ENCODE peak calls at places on chromosomes 12 and 14, in five cellular contexts. M, U, F, S and G are unnamed samples.

GRCh38 chr14:32137313-32137712 is 60.2 kb downstream of the ARHGAP5 start:
- DNase-seq in M (no peak), U (no peak), F (no peak), S (no peak), G (no peak)

GRCh38 chr14:104892517-104893434 is 27.7 kb downstream of the CEP170B start:
- DNase-seq in M (peak), U (no peak), F (no peak), S (no peak), G (no peak)

GRCh38 chr12:84697141-84697540 is 215.5 kb downstream of the SLC6A15 start:
- DNase-seq in M (no peak), U (no peak), F (no peak), S (no peak), G (no peak)

GRCh38 chr14:102086972-102087761 is at the start of gene HSP90AA1:
- DNase-seq in M (peak), U (peak), F (peak), S (peak), G (peak)

GRCh38 chr12:27142102-27142721 is 59.8 kb upstream of the C12orf71 start:
- DNase-seq in M (peak), U (peak), F (no peak), S (peak), G (peak)

GRCh38 chr12:2295941-2296461 is 243.2 kb downstream of the CACNA1C start:
- DNase-seq in M (no peak), U (peak), F (no peak), S (no peak), G (peak)

GRCh38 chr12:125053821-125054220 is 11.4 kb upstream of the AACS start:
- DNase-seq in M (no peak), U (no peak), F (no peak), S (no peak), G (no peak)

GRCh38 chr14:56235388-56235787 is 117.2 kb downstream of the PELI2 start:
- DNase-seq in M (no peak), U (no peak), F (no peak), S (no peak), G (no peak)

GRCh38 chr14:93959239-93960107 is 16.9 kb downstream of the ASB2 start:
- DNase-seq in M (no peak), U (peak), F (peak), S (peak), G (peak)

GRCh38 chr12:64682572-64683277 is 72.4 kb downstream of the RASSF3 start:
- DNase-seq in M (peak), U (peak), F (no peak), S (no peak), G (peak)

GRCh38 chr14:54058501-54058900 is 101.9 kb upstream of the BMP4 start:
- DNase-seq in M (no peak), U (no peak), F (no peak), S (no peak), G (no peak)

GRCh38 chr12:61993734-61994345 is 266.4 kb upstream of the USP15 start:
- DNase-seq in M (no peak), U (peak), F (no peak), S (no peak), G (peak)

GRCh38 chr14:80134321-80134720 is 77.0 kb downstream of the DIO2 start:
- DNase-seq in M (no peak), U (no peak), F (no peak), S (no peak), G (no peak)

GRCh38 chr14:69719501-69719951 is 47.4 kb upstream of the SRSF5 start:
- DNase-seq in M (no peak), U (peak), F (no peak), S (no peak), G (no peak)

DNA sequence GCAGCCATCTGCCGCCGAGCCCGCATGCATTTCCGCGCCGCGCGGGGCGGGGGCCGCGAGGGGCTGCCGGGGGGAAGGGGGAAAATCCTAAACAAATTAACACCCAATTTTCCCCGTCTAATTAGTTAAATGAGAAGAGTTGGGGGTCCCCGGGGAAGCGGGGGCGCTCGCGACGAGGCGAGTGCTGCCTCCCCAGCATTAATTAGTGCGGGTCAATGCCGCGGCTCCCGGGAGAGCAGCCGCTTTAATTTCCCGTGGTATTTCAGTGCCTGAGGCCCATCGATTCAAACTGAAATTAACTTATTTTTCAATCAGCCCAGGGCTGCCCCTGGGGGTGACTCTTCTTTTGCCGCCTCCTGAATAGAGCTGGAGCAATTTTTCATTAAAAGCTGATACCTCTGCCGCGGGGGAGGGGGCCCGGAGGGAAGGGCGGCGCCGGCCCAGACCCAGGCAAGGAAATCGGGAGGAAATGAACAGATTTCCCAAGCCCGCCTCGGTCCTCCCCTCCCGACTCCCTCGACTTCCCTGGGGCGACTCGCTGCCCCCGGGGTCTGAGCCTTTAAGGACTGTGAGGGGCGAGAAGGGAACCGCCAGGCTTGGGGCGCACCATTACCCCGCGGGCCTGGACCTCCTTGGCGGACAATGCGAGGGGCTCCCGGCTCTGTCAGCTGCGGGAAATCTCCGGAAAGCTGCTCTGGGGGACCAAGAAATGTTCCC is 18.9 kb downstream of the VSX2 start:
- DNase-seq in M (peak), U (no peak), F (no peak), S (no peak), G (no peak)
- TF ChIP-seq USF2 in M (no peak), U (no peak), F (no peak), S (no peak), G (no peak)

DNA sequence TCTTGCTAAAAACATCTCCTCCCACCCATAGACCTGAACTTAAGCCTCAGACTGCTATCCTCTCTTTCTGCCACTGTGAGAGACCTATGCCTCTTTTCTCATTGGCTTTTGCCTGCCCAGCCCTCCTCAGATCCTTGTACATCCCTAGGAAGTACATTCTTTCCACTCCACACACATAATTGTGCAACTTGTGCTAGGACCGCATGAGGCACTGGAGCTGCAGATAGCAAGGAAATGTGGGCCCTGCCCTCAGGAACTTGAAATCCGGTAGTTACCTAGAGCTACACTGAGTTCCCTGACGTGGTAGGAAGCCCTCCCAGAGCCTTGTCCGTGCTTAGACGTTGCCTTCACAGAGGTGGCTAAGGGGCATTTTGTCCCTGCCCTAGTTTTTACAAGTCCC is 41.2 kb downstream of the NTF3 start:
- DNase-seq in M (no peak), U (peak), F (no peak), S (no peak), G (no peak)
- TF ChIP-seq RCOR1 in M (no peak), U (no peak), F (no peak), S (no peak), G (no peak)

GRCh38 chr12:48972213-48973021 is 882 bp upstream of the WNT10B start:
- DNase-seq in M (peak), U (peak), F (no peak), S (no peak), G (no peak)
- TF ChIP-seq USF2 in M (no peak), U (no peak), F (no peak), S (no peak), G (no peak)

GRCh38 chr12:129393357-129393937 is 510.4 kb downstream of the TMEM132D start:
- DNase-seq in M (no peak), U (no peak), F (no peak), S (no peak), G (no peak)
- TF ChIP-seq RCOR1 in M (no peak), U (no peak), F (no peak), S (no peak), G (no peak)

GRCh38 chr14:77786148-77786547 is 13.8 kb upstream of the ADCK1 start:
- DNase-seq in M (no peak), U (no peak), F (no peak), S (no peak), G (no peak)

GRCh38 chr14:77791225-77791600 is 8.7 kb upstream of the ADCK1 start:
- DNase-seq in M (no peak), U (no peak), F (no peak), S (no peak), G (no peak)

GRCh38 chr14:77794357-77794756 is 5.6 kb upstream of the ADCK1 start:
- DNase-seq in M (no peak), U (no peak), F (no peak), S (no peak), G (no peak)

DNA sequence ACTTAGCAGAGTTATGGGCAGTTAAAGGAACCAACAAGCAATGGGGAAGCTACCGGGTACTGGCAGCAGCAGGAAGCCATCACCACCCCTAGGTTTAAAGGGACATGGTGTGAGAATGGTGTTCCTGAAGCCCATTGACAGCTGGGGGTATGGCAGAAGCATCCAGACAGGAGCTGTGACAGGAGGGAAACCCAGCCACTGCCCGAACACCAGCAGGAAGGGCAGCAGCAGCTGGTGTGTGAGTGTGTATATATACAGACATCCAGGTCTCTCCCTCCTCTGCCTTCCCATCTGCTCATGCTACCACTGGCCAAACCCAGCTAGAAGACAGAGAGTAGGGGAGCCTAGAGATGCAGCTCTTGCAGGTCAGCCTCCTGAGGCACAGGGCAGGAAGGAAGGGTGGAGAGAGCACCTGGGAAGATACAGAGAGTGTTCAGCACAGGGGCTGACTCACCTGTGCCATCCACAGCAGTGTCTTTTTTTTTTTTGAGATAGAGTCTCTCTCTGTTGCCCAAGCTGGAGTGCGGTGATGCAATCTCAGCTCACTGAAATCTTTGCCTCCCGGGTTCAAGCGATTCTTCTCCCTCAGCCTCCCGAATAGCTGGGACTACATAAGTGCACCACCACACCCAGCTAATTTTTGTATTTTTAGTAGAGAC is 9.2 kb upstream of the ADCK1 start:
- DNase-seq in M (no peak), U (no peak), F (no peak), S (no peak), G (no peak)
- TF ChIP-seq USF2 in M (no peak), U (no peak), F (no peak), S (no peak), G (no peak)

GRCh38 chr12:1205512-1206060 is 214.6 kb downstream of the ERC1 start:
- DNase-seq in M (no peak), U (peak), F (no peak), S (no peak), G (no peak)
- TF ChIP-seq RCOR1 in M (no peak), U (no peak), F (no peak), S (no peak), G (no peak)

GRCh38 chr12:7319934-7320333 is 16.1 kb downstream of the ACSM4 start:
- DNase-seq in M (no peak), U (no peak), F (no peak), S (no peak), G (no peak)
- TF ChIP-seq USF2 in M (no peak), U (no peak), F (no peak), S (no peak), G (no peak)

DNA sequence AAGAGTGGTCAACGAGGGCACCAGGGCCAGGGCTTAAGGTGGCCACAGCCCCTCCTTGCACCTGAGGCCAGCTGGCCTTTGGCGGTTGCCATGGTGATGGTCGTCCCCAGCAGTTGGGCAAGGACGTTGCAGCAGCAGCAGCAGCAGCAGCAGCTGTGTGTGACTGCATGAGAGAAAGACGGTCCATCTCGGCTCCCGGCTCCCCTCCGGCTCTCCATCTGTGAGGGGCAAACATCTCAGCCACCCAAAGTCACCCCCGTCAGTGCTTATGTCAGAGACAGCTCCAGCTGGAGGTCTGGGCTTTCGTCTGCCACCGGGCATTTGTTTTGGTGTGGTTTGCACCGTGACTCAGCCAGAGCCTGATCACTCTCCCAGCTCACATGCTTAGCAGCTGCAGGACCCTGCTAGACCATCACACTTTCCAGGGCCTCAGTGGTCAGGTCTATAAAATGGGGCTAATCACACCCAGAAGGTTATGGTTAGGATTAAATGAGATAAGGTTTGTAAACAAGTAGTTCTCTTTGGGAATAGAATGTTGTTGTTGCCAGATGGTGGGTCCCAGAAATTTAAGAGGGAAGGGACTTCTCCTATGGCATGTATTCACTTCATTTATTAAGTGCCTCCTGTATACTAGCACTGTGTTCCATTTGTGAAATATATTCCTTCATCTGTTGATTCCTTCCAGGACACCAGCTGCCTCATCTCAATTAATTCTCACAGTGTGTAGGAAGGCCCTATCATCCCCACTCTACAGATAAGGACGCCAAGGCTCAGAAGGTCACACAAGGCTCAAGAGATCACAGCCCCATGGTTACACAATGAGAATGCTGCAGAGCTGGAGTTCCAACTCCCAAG is 212.6 kb upstream of the LHX5 start:
- DNase-seq in M (peak), U (peak), F (no peak), S (no peak), G (no peak)
- TF ChIP-seq RCOR1 in M (no peak), U (no peak), F (no peak), S (no peak), G (no peak)

GRCh38 chr12:52587563-52587962 is 13.7 kb downstream of the KRT72 start:
- DNase-seq in M (no peak), U (no peak), F (no peak), S (no peak), G (no peak)
- TF ChIP-seq USF2 in M (no peak), U (no peak), F (no peak), S (no peak), G (no peak)